ENCODE peak calls at places on chromosomes 11 and 22, in seven cellular contexts. Q is body of pancreas; R is neural progenitor cell; Y is left ventricle myocardium inferior; L is HCT116; T is PC-3; P is CD8-positive, alpha-beta memory T cell. I is an unnamed sample.
A peak's percentile ranks its signal among the peaks of the same experiment; 100 is the strongest.

GRCh38 chr11:46385169-46386004 is 3.9 kb downstream of the MDK start:
- DNase-seq in Q (no peak), R (no peak), Y (no peak), L (no peak), T (no peak), P (no peak), I (no peak)

GRCh38 chr11:86535773-86536172 is 136.6 kb downstream of the ME3 start:
- DNase-seq in Q (no peak), R (no peak), Y (no peak), L (no peak), T (no peak), P (no peak), I (no peak)

GRCh38 chr11:123304828-123305530 is 109.9 kb upstream of the CLMP start:
- DNase-seq in Q (peak; percentile 10), R (peak; percentile 36), Y (no peak), L (no peak), T (no peak), P (no peak), I (no peak)

GRCh38 chr22:48951836-48952235 is 875.8 kb downstream of the BRD1 start:
- DNase-seq in Q (no peak), R (no peak), Y (no peak), L (no peak), T (no peak), P (no peak), I (peak; percentile 20)

GRCh38 chr22:46203590-46203980 is 46.5 kb downstream of the CDPF1 start:
- DNase-seq in Q (no peak), R (no peak), Y (no peak), L (no peak), T (no peak), P (no peak), I (no peak)

GRCh38 chr22:16654882-16655281 is 62.3 kb upstream of the CCT8L2 start:
- DNase-seq in Q (no peak), R (no peak), Y (no peak), L (no peak), T (no peak), P (no peak), I (no peak)

GRCh38 chr11:128716661-128717210 is 22.9 kb downstream of the FLI1 start:
- DNase-seq in Q (no peak), R (peak; percentile 27), Y (no peak), L (no peak), T (no peak), P (peak; percentile 52), I (no peak)

GRCh38 chr11:57777969-57778317 is 16.3 kb downstream of the CTNND1 start:
- DNase-seq in Q (peak; percentile 66), R (peak; percentile 73), Y (no peak), L (no peak), T (peak; percentile 78), P (no peak), I (no peak)

GRCh38 chr11:93542753-93543246 is 391 bp downstream of the SMCO4 start:
- DNase-seq in Q (no peak), R (no peak), Y (peak; percentile 34), L (no peak), T (no peak), P (no peak), I (peak; percentile 85)

GRCh38 chr22:50674606-50675552 is 2.3 kb downstream of the SHANK3 start:
- DNase-seq in Q (peak; percentile 72), R (peak; percentile 86), Y (no peak), L (peak; percentile 61), T (peak; percentile 73), P (no peak), I (peak; percentile 99)

GRCh38 chr11:61955031-61955415 is 4.9 kb downstream of the BEST1 start:
- DNase-seq in Q (no peak), R (peak; percentile 74), Y (peak; percentile 70), L (no peak), T (no peak), P (no peak), I (peak; percentile 94)

GRCh38 chr11:92702037-92702436 is 267.4 kb upstream of the MTNR1B start:
- DNase-seq in Q (no peak), R (no peak), Y (no peak), L (no peak), T (peak; percentile 16), P (no peak), I (no peak)

GRCh38 chr22:39382410-39382809 is 17.2 kb upstream of the TAB1 start:
- DNase-seq in Q (no peak), R (no peak), Y (no peak), L (no peak), T (no peak), P (no peak), I (no peak)

GRCh38 chr11:133560467-133560866 is 28.2 kb upstream of the OPCML start:
- DNase-seq in Q (no peak), R (no peak), Y (no peak), L (no peak), T (no peak), P (no peak), I (no peak)
- H3K4me3 ChIP-seq in Q (no peak overlapping the region), R (no peak overlapping the region), Y (no peak overlapping the region), L (no peak overlapping the region), T (no peak overlapping the region), P (no peak overlapping the region), I (no peak overlapping the region)

GRCh38 chr22:27990451-27990840 is 71.4 kb upstream of the PITPNB start:
- DNase-seq in Q (peak; percentile 3), R (no peak), Y (no peak), L (no peak), T (no peak), P (no peak), I (no peak)
- H3K36me3 ChIP-seq in Q (peaks cover 4% of the 10 kb centered on the region), R (no peaks in the 10 kb centered on the region), Y (peaks cover 34% of the 10 kb centered on the region), L (no peaks in the 10 kb centered on the region), T (no peaks in the 10 kb centered on the region), P (no peaks in the 10 kb centered on the region), I (no peaks in the 10 kb centered on the region)

DNA sequence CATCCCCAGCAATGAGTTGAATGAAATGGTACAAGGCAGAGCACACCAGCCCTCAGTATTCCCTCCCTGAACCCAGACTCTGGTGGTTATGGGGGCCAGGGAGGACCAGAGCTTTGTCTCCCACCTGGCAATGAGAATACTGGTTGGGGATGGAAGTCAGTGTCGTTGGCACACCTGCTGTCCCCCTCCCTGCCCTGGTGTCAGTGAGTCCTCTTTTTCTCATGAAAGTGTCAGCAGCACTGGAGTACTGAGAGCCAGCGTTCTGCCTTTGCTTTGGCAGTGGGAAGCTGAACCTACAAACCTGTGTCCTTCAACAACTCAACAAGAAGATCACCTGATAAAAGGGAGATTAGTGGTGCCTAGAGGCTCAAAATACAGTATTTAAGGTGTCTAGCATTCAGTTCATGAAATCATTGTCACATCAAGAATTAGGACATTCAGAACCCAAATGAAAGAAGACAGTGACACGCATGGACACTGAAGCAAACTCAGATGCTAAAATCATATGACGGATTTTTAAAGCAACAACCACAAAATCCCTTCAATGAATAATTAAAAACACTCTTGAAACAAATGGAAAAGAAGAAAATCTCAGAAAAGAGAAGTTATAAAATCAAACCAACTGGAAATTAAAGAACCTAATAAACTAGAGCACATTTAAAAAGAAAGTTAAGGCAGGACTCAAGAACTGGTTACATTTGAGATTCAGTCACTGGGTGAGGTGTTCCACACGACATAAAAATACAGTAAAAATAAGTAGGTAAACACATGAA is 77.5 kb upstream of the VPREB1 start:
- DNase-seq in Q (no peak), R (no peak), Y (no peak), L (no peak), T (no peak), P (no peak), I (no peak)
- H3K4me3 ChIP-seq in Q (no peak overlapping the region), R (no peak overlapping the region), Y (no peak overlapping the region), L (no peak overlapping the region), T (no peak overlapping the region), P (no peak overlapping the region), I (no peak overlapping the region)

DNA sequence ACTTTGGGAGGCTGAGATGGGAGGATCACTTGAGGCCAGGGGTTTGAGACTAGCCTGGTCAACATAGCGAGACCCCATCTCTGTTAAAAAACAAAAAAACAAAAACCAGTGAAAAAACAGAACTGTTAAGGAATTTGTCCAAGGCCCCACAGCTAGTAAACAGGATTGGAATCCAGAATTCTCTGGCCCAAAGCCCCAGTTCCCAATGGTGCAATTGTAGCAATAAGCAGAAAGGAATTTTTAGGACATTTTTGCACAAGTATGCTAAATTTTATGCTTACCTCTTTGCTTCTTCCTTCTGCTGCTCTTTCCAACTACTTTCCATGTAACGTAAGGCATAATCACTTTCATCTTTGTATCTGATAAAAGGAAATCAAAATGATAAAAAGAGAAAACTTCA is 11.6 kb downstream of the MISFA start:
- DNase-seq in Q (no peak), R (no peak), Y (no peak), L (no peak), T (no peak), P (no peak), I (no peak)
- H3K36me3 ChIP-seq in Q (peaks cover 23% of the 10 kb centered on the region), R (peaks cover 4% of the 10 kb centered on the region), Y (peaks cover 70% of the 10 kb centered on the region), L (peaks cover 26% of the 10 kb centered on the region), T (peaks cover 44% of the 10 kb centered on the region), P (peaks cover 49% of the 10 kb centered on the region), I (peaks cover 14% of the 10 kb centered on the region)

I was measured in H7.